ENCODE peak calls at places on chromosome 16, in ten cellular contexts. One of them, this sample, is unnamed. For H3K27me3 and H3K4me1, the result is how much of the 10 kb centered on the place peaks cover.

GRCh38 chr16:3480901-3481695 is 14.2 kb downstream of the C16orf90 start:
- DNase-seq in GM23248: peak
- DNase-seq in heart left ventricle: no peak
- DNase-seq in lower lobe of right lung: no peak
- DNase-seq in iPS DF 6.9: no peak
- DNase-seq in gastrocnemius medialis: no peak
- DNase-seq in tibial nerve: no peak
- DNase-seq in body of pancreas: no peak
- DNase-seq in tibial artery: no peak
- DNase-seq in right lobe of liver: no peak
- DNase-seq in this sample: no peak

GRCh38 chr16:23280483-23280967 is 21.6 kb upstream of the SCNN1B start:
- DNase-seq in iPS DF 6.9: no peak
- DNase-seq in lower lobe of right lung: no peak
- DNase-seq in tibial nerve: no peak
- DNase-seq in heart left ventricle: no peak
- DNase-seq in body of pancreas: no peak
- DNase-seq in gastrocnemius medialis: no peak
- DNase-seq in tibial artery: no peak
- DNase-seq in GM23248: peak
- DNase-seq in right lobe of liver: no peak
- DNase-seq in this sample: no peak

GRCh38 chr16:1159973-1160772 is 7.3 kb downstream of the CACNA1H start:
- DNase-seq in tibial artery: peak
- DNase-seq in lower lobe of right lung: no peak
- DNase-seq in tibial nerve: no peak
- DNase-seq in body of pancreas: peak
- DNase-seq in gastrocnemius medialis: peak
- DNase-seq in heart left ventricle: peak
- DNase-seq in right lobe of liver: peak
- DNase-seq in iPS DF 6.9: no peak
- DNase-seq in GM23248: no peak
- DNase-seq in this sample: peak

GRCh38 chr16:80971814-80972213 is 34.9 kb downstream of the CMC2 start:
- DNase-seq in tibial nerve: no peak
- DNase-seq in gastrocnemius medialis: no peak
- DNase-seq in heart left ventricle: no peak
- DNase-seq in lower lobe of right lung: no peak
- DNase-seq in GM23248: no peak
- DNase-seq in iPS DF 6.9: no peak
- DNase-seq in right lobe of liver: no peak
- DNase-seq in tibial artery: no peak
- DNase-seq in body of pancreas: no peak
- DNase-seq in this sample: no peak

GRCh38 chr16:81688182-81688581 is 90.9 kb upstream of the PLCG2 start:
- DNase-seq in right lobe of liver: no peak
- DNase-seq in iPS DF 6.9: no peak
- DNase-seq in tibial nerve: no peak
- DNase-seq in heart left ventricle: no peak
- DNase-seq in lower lobe of right lung: no peak
- DNase-seq in body of pancreas: no peak
- DNase-seq in tibial artery: no peak
- DNase-seq in GM23248: no peak
- DNase-seq in gastrocnemius medialis: no peak
- DNase-seq in this sample: peak

GRCh38 chr16:27475561-27475960 is 73.6 kb downstream of the IL21R start:
- DNase-seq in right lobe of liver: no peak
- DNase-seq in tibial artery: no peak
- DNase-seq in tibial nerve: no peak
- DNase-seq in iPS DF 6.9: no peak
- DNase-seq in body of pancreas: no peak
- DNase-seq in heart left ventricle: no peak
- DNase-seq in lower lobe of right lung: no peak
- DNase-seq in gastrocnemius medialis: no peak
- DNase-seq in GM23248: peak
- DNase-seq in this sample: no peak

GRCh38 chr16:47592232-47592631 is 131.1 kb downstream of the PHKB start:
- DNase-seq in GM23248: no peak
- DNase-seq in iPS DF 6.9: no peak
- DNase-seq in heart left ventricle: no peak
- DNase-seq in tibial artery: no peak
- DNase-seq in gastrocnemius medialis: no peak
- DNase-seq in body of pancreas: no peak
- DNase-seq in tibial nerve: no peak
- DNase-seq in right lobe of liver: no peak
- DNase-seq in lower lobe of right lung: no peak
- DNase-seq in this sample: no peak

GRCh38 chr16:84423416-84423837 is 55.1 kb downstream of the ATP2C2 start:
- DNase-seq in GM23248: peak
- DNase-seq in body of pancreas: no peak
- DNase-seq in tibial nerve: no peak
- DNase-seq in gastrocnemius medialis: no peak
- DNase-seq in lower lobe of right lung: peak
- DNase-seq in heart left ventricle: no peak
- DNase-seq in iPS DF 6.9: peak
- DNase-seq in right lobe of liver: no peak
- DNase-seq in tibial artery: no peak
- DNase-seq in this sample: no peak

GRCh38 chr16:28596840-28597691 is at the start of gene SULT1A2:
- DNase-seq in gastrocnemius medialis: no peak
- DNase-seq in heart left ventricle: no peak
- DNase-seq in tibial nerve: no peak
- DNase-seq in tibial artery: no peak
- DNase-seq in GM23248: no peak
- DNase-seq in iPS DF 6.9: no peak
- DNase-seq in body of pancreas: peak
- DNase-seq in right lobe of liver: peak
- DNase-seq in lower lobe of right lung: peak
- DNase-seq in this sample: peak

GRCh38 chr16:83925095-83925905 is 26.4 kb downstream of the MLYCD start:
- DNase-seq in tibial artery: no peak
- DNase-seq in body of pancreas: no peak
- DNase-seq in gastrocnemius medialis: no peak
- DNase-seq in right lobe of liver: peak
- DNase-seq in heart left ventricle: peak
- DNase-seq in tibial nerve: no peak
- DNase-seq in GM23248: no peak
- DNase-seq in lower lobe of right lung: no peak
- DNase-seq in iPS DF 6.9: no peak
- DNase-seq in this sample: no peak

GRCh38 chr16:20952144-20952797 is 51.7 kb downstream of the LYRM1 start:
- DNase-seq in gastrocnemius medialis: no peak
- DNase-seq in iPS DF 6.9: no peak
- DNase-seq in lower lobe of right lung: no peak
- DNase-seq in body of pancreas: no peak
- DNase-seq in heart left ventricle: no peak
- DNase-seq in tibial artery: no peak
- DNase-seq in GM23248: no peak
- DNase-seq in tibial nerve: no peak
- DNase-seq in right lobe of liver: no peak
- DNase-seq in this sample: no peak

GRCh38 chr16:35506898-35507194 is 2047.4 kb downstream of the TP53TG3F start:
- DNase-seq in right lobe of liver: no peak
- DNase-seq in tibial nerve: no peak
- DNase-seq in gastrocnemius medialis: no peak
- DNase-seq in iPS DF 6.9: no peak
- DNase-seq in GM23248: no peak
- DNase-seq in tibial artery: no peak
- DNase-seq in lower lobe of right lung: no peak
- DNase-seq in body of pancreas: no peak
- DNase-seq in heart left ventricle: no peak
- DNase-seq in this sample: no peak

GRCh38 chr16:35510701-35511100 is 2051.3 kb downstream of the TP53TG3F start:
- DNase-seq in iPS DF 6.9: no peak
- DNase-seq in right lobe of liver: no peak
- DNase-seq in heart left ventricle: no peak
- DNase-seq in gastrocnemius medialis: no peak
- DNase-seq in tibial nerve: no peak
- DNase-seq in lower lobe of right lung: no peak
- DNase-seq in body of pancreas: no peak
- DNase-seq in GM23248: no peak
- DNase-seq in tibial artery: no peak
- DNase-seq in this sample: no peak

GRCh38 chr16:35506018-35506897 is 2046.8 kb downstream of the TP53TG3F start:
- DNase-seq in lower lobe of right lung: no peak
- DNase-seq in GM23248: no peak
- DNase-seq in body of pancreas: no peak
- DNase-seq in right lobe of liver: no peak
- DNase-seq in tibial artery: no peak
- DNase-seq in iPS DF 6.9: no peak
- DNase-seq in tibial nerve: no peak
- DNase-seq in gastrocnemius medialis: no peak
- DNase-seq in heart left ventricle: no peak
- DNase-seq in this sample: no peak
- H3K4me3 ChIP-seq in lower lobe of right lung: no peak
- H3K4me3 ChIP-seq in GM23248: no peak
- H3K4me3 ChIP-seq in body of pancreas: no peak
- H3K4me3 ChIP-seq in right lobe of liver: no peak
- H3K4me3 ChIP-seq in tibial artery: no peak
- H3K4me3 ChIP-seq in iPS DF 6.9: no peak
- H3K4me3 ChIP-seq in tibial nerve: no peak
- H3K4me3 ChIP-seq in gastrocnemius medialis: no peak
- H3K4me3 ChIP-seq in heart left ventricle: no peak
- H3K4me3 ChIP-seq in this sample: no peak

GRCh38 chr16:88896238-88897065 is 30.0 kb upstream of the PABPN1L start:
- DNase-seq in gastrocnemius medialis: peak
- DNase-seq in tibial nerve: no peak
- DNase-seq in body of pancreas: no peak
- DNase-seq in GM23248: no peak
- DNase-seq in right lobe of liver: no peak
- DNase-seq in lower lobe of right lung: no peak
- DNase-seq in iPS DF 6.9: no peak
- DNase-seq in tibial artery: no peak
- DNase-seq in heart left ventricle: no peak
- DNase-seq in this sample: no peak
- H3K27me3 ChIP-seq in gastrocnemius medialis: under half
- H3K27me3 ChIP-seq in tibial nerve: under half
- H3K27me3 ChIP-seq in body of pancreas: under half
- H3K27me3 ChIP-seq in GM23248: under half
- H3K27me3 ChIP-seq in right lobe of liver: under half
- H3K27me3 ChIP-seq in lower lobe of right lung: under half
- H3K27me3 ChIP-seq in iPS DF 6.9: under half
- H3K27me3 ChIP-seq in tibial artery: under half
- H3K27me3 ChIP-seq in heart left ventricle: under half
- H3K27me3 ChIP-seq in this sample: under half

GRCh38 chr16:68272501-68273209 is 8.3 kb downstream of the SLC7A6 start:
- DNase-seq in heart left ventricle: no peak
- DNase-seq in body of pancreas: peak
- DNase-seq in right lobe of liver: no peak
- DNase-seq in lower lobe of right lung: peak
- DNase-seq in tibial nerve: no peak
- DNase-seq in iPS DF 6.9: no peak
- DNase-seq in tibial artery: no peak
- DNase-seq in gastrocnemius medialis: peak
- DNase-seq in GM23248: no peak
- DNase-seq in this sample: no peak

GRCh38 chr16:68267612-68268405 is 3.5 kb downstream of the SLC7A6 start:
- DNase-seq in GM23248: no peak
- DNase-seq in iPS DF 6.9: no peak
- DNase-seq in lower lobe of right lung: no peak
- DNase-seq in right lobe of liver: no peak
- DNase-seq in tibial nerve: no peak
- DNase-seq in body of pancreas: no peak
- DNase-seq in heart left ventricle: no peak
- DNase-seq in tibial artery: no peak
- DNase-seq in gastrocnemius medialis: no peak
- DNase-seq in this sample: no peak

GRCh38 chr16:68273459-68273858 is 9.1 kb downstream of the SLC7A6 start:
- DNase-seq in tibial nerve: no peak
- DNase-seq in lower lobe of right lung: no peak
- DNase-seq in tibial artery: no peak
- DNase-seq in gastrocnemius medialis: no peak
- DNase-seq in GM23248: no peak
- DNase-seq in body of pancreas: no peak
- DNase-seq in iPS DF 6.9: no peak
- DNase-seq in right lobe of liver: no peak
- DNase-seq in heart left ventricle: no peak
- DNase-seq in this sample: no peak

GRCh38 chr16:68269793-68270192 is 5.5 kb downstream of the SLC7A6 start:
- DNase-seq in right lobe of liver: no peak
- DNase-seq in iPS DF 6.9: no peak
- DNase-seq in body of pancreas: no peak
- DNase-seq in lower lobe of right lung: no peak
- DNase-seq in heart left ventricle: no peak
- DNase-seq in gastrocnemius medialis: no peak
- DNase-seq in GM23248: no peak
- DNase-seq in tibial nerve: no peak
- DNase-seq in tibial artery: no peak
- DNase-seq in this sample: no peak

DNA sequence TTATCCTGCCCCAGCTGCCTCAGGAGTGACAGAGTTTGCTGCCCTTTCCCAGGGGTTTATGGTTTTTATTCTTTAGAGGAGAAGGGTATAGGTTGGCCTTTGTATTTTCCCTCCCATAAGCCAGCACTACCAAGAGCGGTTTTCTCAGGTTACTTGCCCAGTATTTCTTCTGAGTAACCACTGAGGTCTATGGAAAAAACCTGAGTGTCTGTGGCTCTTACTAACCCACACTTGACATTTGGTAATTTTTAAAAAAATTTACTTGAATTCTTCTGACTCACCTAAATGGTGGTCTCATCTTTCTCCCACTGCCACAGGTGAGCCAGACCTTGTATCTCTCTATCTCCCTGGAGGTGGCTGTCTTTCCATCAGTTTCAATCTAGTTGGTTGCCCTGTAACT is 6.0 kb downstream of the SLC7A6 start:
- DNase-seq in right lobe of liver: no peak
- DNase-seq in GM23248: no peak
- DNase-seq in tibial artery: no peak
- DNase-seq in lower lobe of right lung: no peak
- DNase-seq in gastrocnemius medialis: no peak
- DNase-seq in body of pancreas: no peak
- DNase-seq in tibial nerve: no peak
- DNase-seq in iPS DF 6.9: no peak
- DNase-seq in heart left ventricle: no peak
- DNase-seq in this sample: no peak
- H3K4me1 ChIP-seq in right lobe of liver: under half
- H3K4me1 ChIP-seq in GM23248: under half
- H3K4me1 ChIP-seq in tibial artery: under half
- H3K4me1 ChIP-seq in lower lobe of right lung: half or more
- H3K4me1 ChIP-seq in gastrocnemius medialis: half or more
- H3K4me1 ChIP-seq in body of pancreas: under half
- H3K4me1 ChIP-seq in tibial nerve: under half
- H3K4me1 ChIP-seq in iPS DF 6.9: under half
- H3K4me1 ChIP-seq in heart left ventricle: half or more
- H3K4me1 ChIP-seq in this sample: under half

DNA sequence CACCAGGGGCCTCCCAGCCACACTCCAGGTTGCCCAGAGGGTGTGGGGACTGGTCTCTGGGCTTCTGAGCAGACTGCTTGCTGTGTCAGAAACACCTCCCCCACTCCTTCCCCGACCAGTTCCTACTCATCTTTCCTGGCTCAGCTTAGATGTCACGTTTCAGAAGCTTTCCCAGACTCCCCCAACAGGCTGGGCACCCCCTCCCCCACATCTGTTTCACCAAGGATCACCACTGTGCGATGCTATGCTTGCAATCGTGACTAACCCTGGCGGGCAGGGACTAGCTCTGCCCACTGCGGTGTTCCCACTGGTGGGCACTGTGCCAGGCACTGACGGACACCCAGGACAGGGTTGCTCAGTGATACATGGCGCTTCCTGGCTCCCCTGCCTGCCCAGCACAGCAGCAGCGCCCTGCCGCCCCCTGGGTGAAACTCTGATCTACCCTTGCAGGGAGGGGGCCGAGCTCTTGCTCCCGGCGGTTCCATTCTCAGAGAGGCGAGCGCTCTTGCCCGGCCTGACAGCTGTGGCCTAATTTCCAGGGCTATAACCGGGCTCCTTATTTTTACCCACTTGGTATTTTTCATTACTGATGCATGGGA is 29.4 kb upstream of the MTSS2 start:
- DNase-seq in body of pancreas: peak
- DNase-seq in iPS DF 6.9: no peak
- DNase-seq in GM23248: peak
- DNase-seq in gastrocnemius medialis: peak
- DNase-seq in tibial artery: peak
- DNase-seq in heart left ventricle: peak
- DNase-seq in tibial nerve: peak
- DNase-seq in lower lobe of right lung: peak
- DNase-seq in right lobe of liver: peak
- DNase-seq in this sample: peak
- H3K4me3 ChIP-seq in body of pancreas: no peak
- H3K4me3 ChIP-seq in iPS DF 6.9: no peak
- H3K4me3 ChIP-seq in GM23248: peak
- H3K4me3 ChIP-seq in gastrocnemius medialis: peak
- H3K4me3 ChIP-seq in tibial artery: peak
- H3K4me3 ChIP-seq in heart left ventricle: peak
- H3K4me3 ChIP-seq in tibial nerve: no peak
- H3K4me3 ChIP-seq in lower lobe of right lung: no peak
- H3K4me3 ChIP-seq in right lobe of liver: no peak
- H3K4me3 ChIP-seq in this sample: no peak

This sample was measured in right cardiac atrium.